ENCODE peak calls at places on chromosomes 4 and X, in seven cellular contexts. G is tibial artery, Q is heart left ventricle, S is epithelial cell of esophagus, V is fibroblast of the aortic adventitia, P is heart right ventricle, Y is GM12865. T is an unnamed sample.

GRCh38 chr4:96093057-96093456 is 253.2 kb downstream of the PDHA2 start:
- DNase-seq in Y (no peak), G (no peak), P (no peak), S (no peak), Q (no peak), V (no peak), T (no peak)

GRCh38 chr4:174110180-174110579 is 173.3 kb downstream of the FBXO8 start:
- DNase-seq in G (no peak), Y (no peak), Q (no peak), S (no peak), P (no peak), V (no peak), T (no peak)

GRCh38 chr4:47704693-47705325 is 133.1 kb downstream of the CORIN start:
- DNase-seq in P (peak; percentile 34), Q (peak; percentile 61), G (no peak), S (peak; percentile 53), Y (peak; percentile 41), V (peak; percentile 24), T (peak; percentile 35)

GRCh38 chrX:83916525-83916924 is 55.6 kb downstream of the CYLC1 start:
- DNase-seq in Q (no peak), Y (no peak), S (peak; percentile 18), G (no peak), P (no peak), V (no peak), T (no peak)

GRCh38 chrX:73940893-73941470 is 363.0 kb upstream of the ZCCHC13 start:
- DNase-seq in Y (no peak), P (no peak), G (no peak), V (no peak), S (no peak), Q (no peak), T (no peak)

GRCh38 chr4:172962564-172963353 is 205.9 kb upstream of the GALNT7 start:
- DNase-seq in S (peak; percentile 43), Y (no peak), Q (no peak), V (peak; percentile 90), P (no peak), G (peak; percentile 48), T (peak; percentile 93)

GRCh38 chr4:138241281-138242075 is 671 bp downstream of the SLC7A11 start:
- DNase-seq in G (no peak), Q (no peak), Y (peak; percentile 33), S (peak; percentile 15), V (peak; percentile 61), P (no peak), T (peak; percentile 35)

GRCh38 chr4:773214-773613 is 52.7 kb downstream of the CPLX1 start:
- DNase-seq in Q (peak; percentile 64), Y (no peak), S (no peak), G (no peak), P (peak; percentile 59), V (no peak), T (no peak)

GRCh38 chrX:10554612-10555270 is 65.6 kb downstream of the MID1 start:
- DNase-seq in S (no peak), V (no peak), G (no peak), Y (no peak), Q (no peak), P (no peak), T (no peak)

GRCh38 chrX:45743081-45743533 is 542.4 kb upstream of the DIPK2B start:
- DNase-seq in P (no peak), Q (no peak), G (no peak), V (no peak), Y (peak; percentile 10), S (peak; percentile 71), T (peak; percentile 72)

GRCh38 chr4:147924604-147925412 is 192.9 kb downstream of the ARHGAP10 start:
- DNase-seq in G (no peak), S (peak; percentile 39), P (no peak), V (peak; percentile 25), Y (no peak), Q (no peak), T (peak; percentile 44)

GRCh38 chr4:1192091-1192492 is 19.7 kb upstream of the SPON2 start:
- DNase-seq in Q (peak; percentile 93), V (peak; percentile 98), S (peak; percentile 90), G (peak; percentile 92), P (peak; percentile 76), Y (no peak), T (peak; percentile 96)

GRCh38 chr4:55849724-55850123 is 3.7 kb upstream of the EXOC1 start:
- DNase-seq in G (no peak), Y (no peak), Q (no peak), V (no peak), S (no peak), P (no peak), T (no peak)

GRCh38 chr4:1035510-1035909 is 24.1 kb downstream of the FGFRL1 start:
- DNase-seq in V (no peak), P (peak; percentile 56), Y (no peak), Q (peak; percentile 56), S (no peak), G (no peak), T (no peak)

GRCh38 chr4:53132117-53132889 is 233.6 kb downstream of the SCFD2 start:
- DNase-seq in Y (peak; percentile 33), Q (no peak), S (no peak), P (no peak), G (no peak), V (peak; percentile 85), T (no peak)

GRCh38 chr4:158895797-158896442 is 127.1 kb downstream of the FNIP2 start:
- DNase-seq in Q (no peak), P (no peak), Y (no peak), G (no peak), S (peak; percentile 63), V (no peak), T (no peak)

GRCh38 chr4:185775792-185776555 is 36.0 kb downstream of the SORBS2 start:
- DNase-seq in G (no peak), S (peak; percentile 46), Y (no peak), Q (peak; percentile 59), V (no peak), P (no peak), T (peak; percentile 31)

GRCh38 chr4:185772391-185773093 is 39.5 kb downstream of the SORBS2 start:
- DNase-seq in G (no peak), Q (no peak), Y (peak; percentile 48), P (no peak), S (no peak), V (no peak), T (no peak)

GRCh38 chr4:185774076-185774731 is 37.8 kb downstream of the SORBS2 start:
- DNase-seq in G (no peak), P (no peak), Y (no peak), Q (no peak), V (no peak), S (no peak), T (peak; percentile 43)

GRCh38 chr4:185773419-185773818 is 38.6 kb downstream of the SORBS2 start:
- DNase-seq in P (peak; percentile 51), Q (peak; percentile 92), Y (no peak), V (no peak), S (no peak), G (peak; percentile 42), T (no peak)

DNA sequence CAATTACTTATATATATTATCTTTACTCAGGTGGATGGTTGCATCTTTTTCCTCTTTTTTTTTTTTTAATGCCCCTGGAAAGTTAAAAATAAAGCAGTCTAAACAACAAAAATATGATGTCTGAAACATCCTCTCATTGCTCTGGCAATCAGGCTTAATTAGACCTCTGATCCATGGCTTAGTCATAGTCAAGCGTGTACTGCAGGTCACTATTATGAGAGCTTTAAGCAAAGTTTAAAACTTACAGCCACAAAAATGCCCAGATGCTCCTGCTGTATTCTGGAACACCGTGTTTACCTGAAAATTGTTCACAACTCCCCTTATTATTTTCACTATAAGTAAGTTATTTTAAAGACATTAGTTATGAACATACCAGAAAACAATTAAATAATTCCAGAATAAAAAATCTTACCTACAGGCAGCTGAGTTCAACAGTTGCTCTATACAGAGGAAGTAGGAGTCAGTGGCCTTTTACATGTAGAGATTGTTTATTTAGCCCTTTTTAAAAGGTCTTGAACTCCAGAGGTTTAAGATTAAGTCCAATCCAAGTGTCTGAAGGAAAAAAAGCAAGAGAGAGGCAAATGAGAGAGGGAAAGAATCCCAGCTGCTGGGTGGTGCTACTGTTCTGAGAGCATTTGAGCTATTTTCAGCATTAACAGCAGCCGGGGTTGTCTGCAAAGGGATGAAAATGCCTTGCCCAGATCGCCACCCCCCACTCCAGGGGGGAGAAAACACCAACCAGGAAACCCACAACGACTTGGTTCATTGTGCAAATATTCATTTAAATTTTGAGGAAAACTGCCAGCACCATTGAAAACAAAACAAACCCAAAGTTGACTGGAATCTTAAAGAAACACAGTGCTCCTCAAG is 36.9 kb downstream of the SORBS2 start:
- DNase-seq in Y (no peak), V (peak; percentile 79), Q (no peak), P (no peak), S (peak; percentile 49), G (peak; percentile 51), T (peak; percentile 96)
- H3K4me3 ChIP-seq in Y (no peak overlapping the region), V (no peak overlapping the region), Q (peak overlapping the region; percentile 20), P (peak overlapping the region; percentile 50), S (no peak overlapping the region), G (peak overlapping the region; percentile 61), T (peak overlapping the region; percentile 36)

GRCh38 chr4:125432078-125432477 is 117.3 kb downstream of the FAT4 start:
- DNase-seq in Q (peak; percentile 36), Y (no peak), G (no peak), S (peak; percentile 1), V (peak; percentile 45), P (no peak), T (peak; percentile 12)
- TF ChIP-seq CTCF in Q (peak; percentile 48), Y (no peak), G (no peak), S (no peak), V (no peak), P (peak; percentile 31), T (peak; percentile 25)

GRCh38 chr4:144948421-144948820 is 149.6 kb downstream of the ANAPC10 start:
- DNase-seq in V (no peak), Y (no peak), Q (no peak), S (no peak), G (no peak), P (no peak), T (no peak)

DNA sequence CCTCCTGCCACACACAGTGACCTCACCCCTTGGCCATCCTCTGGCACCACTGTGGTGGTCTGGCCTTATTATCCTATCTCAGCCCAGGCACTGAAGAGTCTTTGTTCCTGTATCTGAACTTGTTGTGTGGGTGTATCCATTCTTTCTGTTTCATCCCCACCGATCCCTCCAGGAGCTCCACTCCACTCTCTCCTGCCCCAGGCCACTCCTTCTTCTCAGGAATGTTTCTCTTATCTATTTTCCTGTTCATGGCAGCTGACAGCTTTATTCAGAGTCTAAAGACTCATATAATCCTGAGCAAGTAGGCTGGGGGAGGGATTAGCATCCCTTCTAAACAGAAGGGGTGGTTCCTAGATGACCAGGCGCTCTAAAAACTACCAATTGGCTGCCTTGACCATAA is 150.0 kb downstream of the ANAPC10 start:
- DNase-seq in Y (no peak), G (no peak), Q (no peak), P (no peak), S (no peak), V (no peak), T (no peak)
- H3K4me3 ChIP-seq in Y (no peak overlapping the region), G (no peak overlapping the region), Q (no peak overlapping the region), P (no peak overlapping the region), S (no peak overlapping the region), V (no peak overlapping the region), T (no peak overlapping the region)

DNA sequence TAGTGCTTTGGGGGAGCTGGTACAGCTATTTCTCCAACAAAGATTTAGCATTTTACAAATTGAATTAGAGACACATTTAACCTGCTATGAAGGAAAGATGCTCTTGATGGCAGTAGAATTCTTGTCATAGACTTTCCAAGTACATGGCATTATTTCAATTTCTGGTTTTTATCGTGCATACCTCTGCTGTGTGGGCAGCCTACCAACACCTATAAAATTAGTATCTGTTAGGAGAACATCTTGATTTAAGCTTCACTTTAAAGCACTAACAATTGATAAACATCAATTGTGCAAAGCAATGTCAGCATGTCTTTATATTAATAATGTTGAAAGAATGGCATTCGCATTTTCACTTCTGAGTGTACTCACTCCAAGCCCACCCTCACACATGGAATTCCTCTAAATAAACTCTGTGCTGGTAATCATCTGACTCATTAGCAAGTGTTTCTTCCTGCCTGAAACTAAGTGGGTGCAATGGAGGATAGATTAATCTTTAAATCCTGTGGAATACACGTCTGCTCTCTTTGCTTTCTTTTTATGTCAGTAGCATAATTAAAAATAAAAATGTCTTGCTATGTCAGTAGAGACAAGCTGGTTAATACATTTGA is 279.8 kb upstream of the MAGEB18 start:
- DNase-seq in V (peak; percentile 42), S (peak; percentile 7), P (no peak), G (no peak), Q (no peak), Y (no peak), T (peak; percentile 17)
- TF ChIP-seq CTCF in V (no peak), S (peak; percentile 19), P (no peak), G (no peak), Q (peak; percentile 20), Y (no peak), T (no peak)

T was measured in astrocyte of the spinal cord.